ENCODE peak calls at places on chromosomes 1 and 21, in eight cellular contexts. Y is immature natural killer cell; F is left ventricle myocardium superior; W is GM10248; Z is Ammon's horn; R is NCI-H1417; X is heart right ventricle; T is stimulated activated CD8-positive, alpha-beta memory T cell treated with anti-CD3 and anti-CD28 coated beads, Interleukin-15, amount 100 ng/mL, for 24 hours. A is an unnamed sample.

GRCh38 chr1:228082975-228083870 is 715 bp downstream of the ARF1 start:
- DNase-seq in Y (no peak), F (peak), W (peak), Z (no peak), R (no peak), X (peak), T (no peak), A (peak)

GRCh38 chr1:180507826-180508724 is 5.7 kb upstream of the ACBD6 start:
- DNase-seq in Y (no peak), F (no peak), W (no peak), Z (peak), R (no peak), X (no peak), T (no peak), A (no peak)

GRCh38 chr1:209844695-209845404 is 17.1 kb downstream of the UTP25 start:
- DNase-seq in Y (no peak), F (no peak), W (no peak), Z (peak), R (peak), X (no peak), T (no peak), A (no peak)

GRCh38 chr1:94538243-94538827 is 3.2 kb downstream of the F3 start:
- DNase-seq in Y (no peak), F (no peak), W (no peak), Z (peak), R (no peak), X (no peak), T (no peak), A (no peak)

GRCh38 chr1:11690669-11691301 is 725 bp upstream of the DRAXIN start:
- DNase-seq in Y (no peak), F (no peak), W (no peak), Z (no peak), R (peak), X (no peak), T (no peak), A (no peak)

GRCh38 chr1:214838351-214838750 is 235.4 kb downstream of the CENPF start:
- DNase-seq in Y (no peak), F (no peak), W (no peak), Z (no peak), R (no peak), X (no peak), T (no peak), A (no peak)

GRCh38 chr1:8816306-8816705 is 1.1 kb downstream of the RERE start:
- DNase-seq in Y (no peak), F (no peak), W (no peak), Z (no peak), R (peak), X (no peak), T (no peak), A (peak)

GRCh38 chr1:85333186-85333585 is 56.8 kb upstream of the BCL10 start:
- DNase-seq in Y (no peak), F (no peak), W (no peak), Z (no peak), R (no peak), X (no peak), T (no peak), A (no peak)

GRCh38 chr21:32813265-32813903 is 41.8 kb upstream of the PAXBP1 start:
- DNase-seq in Y (no peak), F (peak), W (peak), Z (no peak), R (no peak), X (no peak), T (no peak), A (peak)

GRCh38 chr1:204909109-204909508 is 38.4 kb downstream of the NFASC start:
- DNase-seq in Y (no peak), F (no peak), W (no peak), Z (no peak), R (no peak), X (no peak), T (no peak), A (no peak)

GRCh38 chr1:178076607-178077006 is 17.3 kb upstream of the RASAL2 start:
- DNase-seq in Y (no peak), F (no peak), W (no peak), Z (no peak), R (no peak), X (no peak), T (no peak), A (no peak)

GRCh38 chr1:161307230-161307768 is 2.5 kb downstream of the MPZ start:
- DNase-seq in Y (peak), F (no peak), W (peak), Z (no peak), R (no peak), X (peak), T (no peak), A (peak)

GRCh38 chr1:36988741-36989193 is 45.5 kb downstream of the GRIK3 start:
- DNase-seq in Y (no peak), F (no peak), W (no peak), Z (peak), R (peak), X (no peak), T (no peak), A (no peak)

GRCh38 chr1:27413004-27413403 is 20.6 kb downstream of the GPR3 start:
- DNase-seq in Y (no peak), F (no peak), W (no peak), Z (no peak), R (no peak), X (no peak), T (no peak), A (no peak)

GRCh38 chr1:235946570-235946981 is 79.9 kb upstream of the LYST start:
- DNase-seq in Y (no peak), F (no peak), W (peak), Z (no peak), R (no peak), X (no peak), T (no peak), A (no peak)

GRCh38 chr1:83011270-83011669 is 987.7 kb downstream of the TTLL7 start:
- DNase-seq in Y (no peak), F (no peak), W (no peak), Z (no peak), R (no peak), X (no peak), T (no peak), A (no peak)

GRCh38 chr1:217333939-217334338 is 297.0 kb downstream of the GPATCH2 start:
- DNase-seq in Y (no peak), F (no peak), W (peak), Z (peak), R (peak), X (no peak), T (no peak), A (no peak)

GRCh38 chr1:171494086-171494485 is 8.8 kb downstream of the PRRC2C start:
- DNase-seq in Y (no peak), F (no peak), W (no peak), Z (no peak), R (no peak), X (no peak), T (no peak), A (no peak)

GRCh38 chr1:234518876-234519275 is 39.9 kb upstream of the TARBP1 start:
- DNase-seq in Y (no peak), F (no peak), W (no peak), Z (peak), R (no peak), X (no peak), T (no peak), A (no peak)

GRCh38 chr1:16073490-16074104 is at the start of gene FAM131C:
- DNase-seq in Y (peak), F (peak), W (peak), Z (no peak), R (no peak), X (no peak), T (peak), A (peak)

GRCh38 chr1:2230781-2231666 is 2.9 kb downstream of the SKI start:
- DNase-seq in Y (peak), F (peak), W (no peak), Z (peak), R (no peak), X (no peak), T (no peak), A (no peak)

GRCh38 chr21:45010860-45011259 is 63.5 kb upstream of the ADARB1 start:
- DNase-seq in Y (no peak), F (peak), W (no peak), Z (no peak), R (no peak), X (peak), T (no peak), A (no peak)

GRCh38 chr1:95956215-95956614 is 722.2 kb downstream of the RWDD3 start:
- DNase-seq in Y (no peak), F (no peak), W (no peak), Z (no peak), R (no peak), X (no peak), T (no peak), A (no peak)

GRCh38 chr1:28973850-28974841 is 59.8 kb downstream of the EPB41 start:
- DNase-seq in Y (no peak), F (no peak), W (no peak), Z (no peak), R (no peak), X (no peak), T (no peak), A (no peak)

GRCh38 chr1:208668991-208669390 is 424.8 kb upstream of the PLXNA2 start:
- DNase-seq in Y (no peak), F (no peak), W (no peak), Z (no peak), R (no peak), X (no peak), T (no peak), A (no peak)

GRCh38 chr1:8427493-8427892 is 109.6 kb downstream of the SLC45A1 start:
- DNase-seq in Y (peak), F (no peak), W (peak), Z (no peak), R (no peak), X (no peak), T (no peak), A (peak)

GRCh38 chr1:112460672-112461071 is 48.1 kb upstream of the WNT2B start:
- DNase-seq in Y (no peak), F (no peak), W (no peak), Z (no peak), R (no peak), X (no peak), T (no peak), A (no peak)

GRCh38 chr1:39458991-39459390 is 32.4 kb upstream of the BMP8A start:
- DNase-seq in Y (no peak), F (no peak), W (no peak), Z (no peak), R (no peak), X (no peak), T (no peak), A (no peak)

GRCh38 chr1:200992382-200993101 is 31.0 kb downstream of the KIF21B start:
- DNase-seq in Y (no peak), F (no peak), W (no peak), Z (no peak), R (no peak), X (no peak), T (no peak), A (no peak)

GRCh38 chr21:44589586-44590305 is 2.6 kb downstream of the KRTAP10-6 start:
- DNase-seq in Y (no peak), F (no peak), W (no peak), Z (no peak), R (no peak), X (no peak), T (no peak), A (no peak)

GRCh38 chr1:31409946-31410858 is 2.8 kb upstream of the SERINC2 start:
- DNase-seq in Y (no peak), F (no peak), W (no peak), Z (no peak), R (no peak), X (no peak), T (no peak), A (no peak)

GRCh38 chr1:23478896-23479790 is 4.8 kb downstream of the ASAP3 start:
- DNase-seq in Y (no peak), F (peak), W (no peak), Z (peak), R (no peak), X (peak), T (no peak), A (no peak)

GRCh38 chr1:59136541-59137335 is 160.2 kb upstream of the FGGY start:
- DNase-seq in Y (no peak), F (no peak), W (no peak), Z (no peak), R (no peak), X (no peak), T (no peak), A (no peak)

GRCh38 chr1:77925536-77925935 is 37.1 kb downstream of the NEXN start:
- DNase-seq in Y (no peak), F (no peak), W (no peak), Z (no peak), R (no peak), X (no peak), T (no peak), A (no peak)